ENCODE peak calls at places on chromosome 11, in nine cellular contexts. One of them, this sample, is unnamed.

GRCh38 chr11:8814923-8815240 is 96.1 kb upstream of the AKIP1 start:
- DNase-seq in heart left ventricle: no peak
- DNase-seq in fibroblast of lung: peak
- DNase-seq in ascending aorta: no peak
- DNase-seq in kidney epithelial cell: no peak
- DNase-seq in AG04450: no peak
- DNase-seq in AG09309: no peak
- DNase-seq in fibroblast of mammary gland: no peak
- DNase-seq in IMR-90: no peak
- DNase-seq in this sample: peak

GRCh38 chr11:9073826-9074225 is 17.6 kb downstream of the SCUBE2 start:
- DNase-seq in heart left ventricle: no peak
- DNase-seq in fibroblast of lung: no peak
- DNase-seq in ascending aorta: no peak
- DNase-seq in kidney epithelial cell: no peak
- DNase-seq in AG04450: no peak
- DNase-seq in AG09309: no peak
- DNase-seq in fibroblast of mammary gland: no peak
- DNase-seq in IMR-90: no peak
- DNase-seq in this sample: peak

GRCh38 chr11:128827494-128827893 is 39.6 kb downstream of the KCNJ1 start:
- DNase-seq in heart left ventricle: no peak
- DNase-seq in fibroblast of lung: no peak
- DNase-seq in ascending aorta: no peak
- DNase-seq in kidney epithelial cell: no peak
- DNase-seq in AG04450: no peak
- DNase-seq in AG09309: no peak
- DNase-seq in fibroblast of mammary gland: no peak
- DNase-seq in IMR-90: no peak
- DNase-seq in this sample: no peak

GRCh38 chr11:5509803-5510202 is at the start of gene UBQLN3:
- DNase-seq in heart left ventricle: no peak
- DNase-seq in fibroblast of lung: no peak
- DNase-seq in ascending aorta: no peak
- DNase-seq in kidney epithelial cell: no peak
- DNase-seq in AG04450: no peak
- DNase-seq in AG09309: no peak
- DNase-seq in fibroblast of mammary gland: no peak
- DNase-seq in IMR-90: no peak
- DNase-seq in this sample: no peak

GRCh38 chr11:67357831-67358555 is 4.6 kb upstream of the POLD4 start:
- DNase-seq in heart left ventricle: no peak
- DNase-seq in fibroblast of lung: peak
- DNase-seq in ascending aorta: no peak
- DNase-seq in kidney epithelial cell: no peak
- DNase-seq in AG04450: no peak
- DNase-seq in AG09309: no peak
- DNase-seq in fibroblast of mammary gland: peak
- DNase-seq in IMR-90: peak
- DNase-seq in this sample: peak

GRCh38 chr11:61539958-61540357 is 31.4 kb downstream of the LRRC10B start:
- DNase-seq in heart left ventricle: no peak
- DNase-seq in fibroblast of lung: no peak
- DNase-seq in ascending aorta: no peak
- DNase-seq in kidney epithelial cell: no peak
- DNase-seq in AG04450: no peak
- DNase-seq in AG09309: no peak
- DNase-seq in fibroblast of mammary gland: no peak
- DNase-seq in IMR-90: no peak
- DNase-seq in this sample: no peak

GRCh38 chr11:119254239-119254638 is 48.1 kb downstream of the CBL start:
- DNase-seq in heart left ventricle: no peak
- DNase-seq in fibroblast of lung: no peak
- DNase-seq in ascending aorta: no peak
- DNase-seq in kidney epithelial cell: no peak
- DNase-seq in AG04450: no peak
- DNase-seq in AG09309: no peak
- DNase-seq in fibroblast of mammary gland: no peak
- DNase-seq in IMR-90: no peak
- DNase-seq in this sample: no peak

GRCh38 chr11:70126494-70126893 is 48.4 kb downstream of the ANO1 start:
- DNase-seq in heart left ventricle: no peak
- DNase-seq in fibroblast of lung: no peak
- DNase-seq in ascending aorta: no peak
- DNase-seq in kidney epithelial cell: no peak
- DNase-seq in AG04450: no peak
- DNase-seq in AG09309: no peak
- DNase-seq in fibroblast of mammary gland: no peak
- DNase-seq in IMR-90: no peak
- DNase-seq in this sample: no peak

GRCh38 chr11:79422866-79423265 is 18.0 kb downstream of the TENM4 start:
- DNase-seq in heart left ventricle: no peak
- DNase-seq in fibroblast of lung: no peak
- DNase-seq in ascending aorta: no peak
- DNase-seq in kidney epithelial cell: no peak
- DNase-seq in AG04450: no peak
- DNase-seq in AG09309: no peak
- DNase-seq in fibroblast of mammary gland: no peak
- DNase-seq in IMR-90: no peak
- DNase-seq in this sample: no peak

GRCh38 chr11:128491195-128491936 is 96.0 kb downstream of the ETS1 start:
- DNase-seq in heart left ventricle: no peak
- DNase-seq in fibroblast of lung: no peak
- DNase-seq in ascending aorta: no peak
- DNase-seq in kidney epithelial cell: no peak
- DNase-seq in AG04450: no peak
- DNase-seq in AG09309: no peak
- DNase-seq in fibroblast of mammary gland: no peak
- DNase-seq in IMR-90: no peak
- DNase-seq in this sample: no peak

GRCh38 chr11:32438883-32439487 is 3.6 kb upstream of the WT1 start:
- DNase-seq in heart left ventricle: no peak
- DNase-seq in fibroblast of lung: no peak
- DNase-seq in ascending aorta: no peak
- DNase-seq in kidney epithelial cell: no peak
- DNase-seq in AG04450: no peak
- DNase-seq in AG09309: no peak
- DNase-seq in fibroblast of mammary gland: no peak
- DNase-seq in IMR-90: no peak
- DNase-seq in this sample: no peak

GRCh38 chr11:68763181-68763721 is 11.9 kb upstream of the TESMIN start:
- DNase-seq in heart left ventricle: no peak
- DNase-seq in fibroblast of lung: no peak
- DNase-seq in ascending aorta: no peak
- DNase-seq in kidney epithelial cell: no peak
- DNase-seq in AG04450: no peak
- DNase-seq in AG09309: no peak
- DNase-seq in fibroblast of mammary gland: no peak
- DNase-seq in IMR-90: no peak
- DNase-seq in this sample: no peak

GRCh38 chr11:58613228-58613627 is 9.2 kb upstream of the CNTF start:
- DNase-seq in heart left ventricle: no peak
- DNase-seq in fibroblast of lung: no peak
- DNase-seq in ascending aorta: no peak
- DNase-seq in kidney epithelial cell: no peak
- DNase-seq in AG04450: no peak
- DNase-seq in AG09309: no peak
- DNase-seq in fibroblast of mammary gland: no peak
- DNase-seq in IMR-90: no peak
- DNase-seq in this sample: no peak

GRCh38 chr11:10515418-10515817 is 25.6 kb downstream of the RNF141 start:
- DNase-seq in heart left ventricle: no peak
- DNase-seq in fibroblast of lung: no peak
- DNase-seq in ascending aorta: no peak
- DNase-seq in kidney epithelial cell: no peak
- DNase-seq in AG04450: no peak
- DNase-seq in AG09309: no peak
- DNase-seq in fibroblast of mammary gland: no peak
- DNase-seq in IMR-90: no peak
- DNase-seq in this sample: no peak

GRCh38 chr11:19422257-19422656 is 181.5 kb upstream of the E2F8 start:
- DNase-seq in heart left ventricle: no peak
- DNase-seq in fibroblast of lung: no peak
- DNase-seq in ascending aorta: no peak
- DNase-seq in kidney epithelial cell: no peak
- DNase-seq in AG04450: no peak
- DNase-seq in AG09309: no peak
- DNase-seq in fibroblast of mammary gland: no peak
- DNase-seq in IMR-90: no peak
- DNase-seq in this sample: no peak

GRCh38 chr11:19419021-19419750 is 178.4 kb upstream of the E2F8 start:
- DNase-seq in heart left ventricle: no peak
- DNase-seq in fibroblast of lung: peak
- DNase-seq in ascending aorta: no peak
- DNase-seq in kidney epithelial cell: no peak
- DNase-seq in AG04450: peak
- DNase-seq in AG09309: no peak
- DNase-seq in fibroblast of mammary gland: peak
- DNase-seq in IMR-90: peak
- DNase-seq in this sample: peak

GRCh38 chr11:19418221-19418620 is 177.5 kb upstream of the E2F8 start:
- DNase-seq in heart left ventricle: no peak
- DNase-seq in fibroblast of lung: no peak
- DNase-seq in ascending aorta: no peak
- DNase-seq in kidney epithelial cell: no peak
- DNase-seq in AG04450: no peak
- DNase-seq in AG09309: no peak
- DNase-seq in fibroblast of mammary gland: no peak
- DNase-seq in IMR-90: no peak
- DNase-seq in this sample: no peak

GRCh38 chr11:19421134-19421533 is 180.4 kb upstream of the E2F8 start:
- DNase-seq in heart left ventricle: no peak
- DNase-seq in fibroblast of lung: no peak
- DNase-seq in ascending aorta: no peak
- DNase-seq in kidney epithelial cell: no peak
- DNase-seq in AG04450: no peak
- DNase-seq in AG09309: no peak
- DNase-seq in fibroblast of mammary gland: no peak
- DNase-seq in IMR-90: no peak
- DNase-seq in this sample: no peak

DNA sequence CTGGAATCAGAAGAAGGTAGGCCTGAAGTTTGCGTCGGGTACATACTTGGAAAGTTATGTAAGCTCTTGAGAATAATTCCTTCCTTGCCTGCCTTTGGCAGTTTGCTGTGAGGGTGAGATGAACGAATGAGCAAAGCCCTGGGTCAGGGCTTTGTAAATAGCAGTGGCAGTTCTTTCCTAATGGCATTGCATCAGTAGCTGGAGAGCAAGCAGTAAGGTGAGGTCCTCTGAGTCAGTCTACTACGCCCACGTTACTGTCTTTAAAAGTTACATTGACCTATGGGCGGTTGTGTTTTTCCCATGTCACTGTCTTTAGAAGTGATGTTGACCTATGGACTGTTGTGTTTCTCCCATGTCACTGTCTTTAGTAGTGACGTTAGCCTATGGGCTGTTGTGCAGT is 179.1 kb upstream of the E2F8 start:
- DNase-seq in heart left ventricle: no peak
- DNase-seq in fibroblast of lung: peak
- DNase-seq in ascending aorta: no peak
- DNase-seq in kidney epithelial cell: no peak
- DNase-seq in AG04450: no peak
- DNase-seq in AG09309: no peak
- DNase-seq in fibroblast of mammary gland: peak
- DNase-seq in IMR-90: peak
- DNase-seq in this sample: peak
- H3K4me3 ChIP-seq in heart left ventricle: no peak
- H3K4me3 ChIP-seq in fibroblast of lung: peak
- H3K4me3 ChIP-seq in ascending aorta: no peak
- H3K4me3 ChIP-seq in kidney epithelial cell: no peak
- H3K4me3 ChIP-seq in AG04450: peak
- H3K4me3 ChIP-seq in AG09309: no peak
- H3K4me3 ChIP-seq in fibroblast of mammary gland: no peak
- H3K4me3 ChIP-seq in IMR-90: peak
- H3K4me3 ChIP-seq in this sample: peak

GRCh38 chr11:63763506-63764200 is 4.9 kb downstream of the ZFTA start:
- DNase-seq in heart left ventricle: peak
- DNase-seq in fibroblast of lung: no peak
- DNase-seq in ascending aorta: no peak
- DNase-seq in kidney epithelial cell: no peak
- DNase-seq in AG04450: no peak
- DNase-seq in AG09309: no peak
- DNase-seq in fibroblast of mammary gland: peak
- DNase-seq in IMR-90: no peak
- DNase-seq in this sample: no peak

GRCh38 chr11:63761173-63761572 is 7.4 kb downstream of the ZFTA start:
- DNase-seq in heart left ventricle: no peak
- DNase-seq in fibroblast of lung: no peak
- DNase-seq in ascending aorta: no peak
- DNase-seq in kidney epithelial cell: no peak
- DNase-seq in AG04450: no peak
- DNase-seq in AG09309: no peak
- DNase-seq in fibroblast of mammary gland: no peak
- DNase-seq in IMR-90: no peak
- DNase-seq in this sample: no peak

GRCh38 chr11:63764201-63764711 is 4.3 kb downstream of the ZFTA start:
- DNase-seq in heart left ventricle: peak
- DNase-seq in fibroblast of lung: no peak
- DNase-seq in ascending aorta: no peak
- DNase-seq in kidney epithelial cell: no peak
- DNase-seq in AG04450: no peak
- DNase-seq in AG09309: no peak
- DNase-seq in fibroblast of mammary gland: no peak
- DNase-seq in IMR-90: no peak
- DNase-seq in this sample: no peak

GRCh38 chr11:63761870-63762661 is 6.5 kb downstream of the ZFTA start:
- DNase-seq in heart left ventricle: peak
- DNase-seq in fibroblast of lung: no peak
- DNase-seq in ascending aorta: no peak
- DNase-seq in kidney epithelial cell: no peak
- DNase-seq in AG04450: no peak
- DNase-seq in AG09309: no peak
- DNase-seq in fibroblast of mammary gland: no peak
- DNase-seq in IMR-90: no peak
- DNase-seq in this sample: no peak

GRCh38 chr11:63762662-63763505 is 5.7 kb downstream of the ZFTA start:
- DNase-seq in heart left ventricle: peak
- DNase-seq in fibroblast of lung: peak
- DNase-seq in ascending aorta: peak
- DNase-seq in kidney epithelial cell: no peak
- DNase-seq in AG04450: no peak
- DNase-seq in AG09309: no peak
- DNase-seq in fibroblast of mammary gland: peak
- DNase-seq in IMR-90: no peak
- DNase-seq in this sample: peak
- TF ChIP-seq CTCF in heart left ventricle: no peak
- TF ChIP-seq CTCF in fibroblast of lung: no peak
- TF ChIP-seq CTCF in ascending aorta: no peak
- TF ChIP-seq CTCF in kidney epithelial cell: no peak
- TF ChIP-seq CTCF in AG04450: no peak
- TF ChIP-seq CTCF in AG09309: no peak
- TF ChIP-seq CTCF in fibroblast of mammary gland: no peak
- TF ChIP-seq CTCF in IMR-90: no peak
- TF ChIP-seq CTCF in this sample: no peak

GRCh38 chr11:75347781-75348613 is 3.5 kb downstream of the ARRB1 start:
- DNase-seq in heart left ventricle: no peak
- DNase-seq in fibroblast of lung: peak
- DNase-seq in ascending aorta: no peak
- DNase-seq in kidney epithelial cell: no peak
- DNase-seq in AG04450: peak
- DNase-seq in AG09309: peak
- DNase-seq in fibroblast of mammary gland: peak
- DNase-seq in IMR-90: peak
- DNase-seq in this sample: peak
- H3K4me3 ChIP-seq in heart left ventricle: no peak
- H3K4me3 ChIP-seq in fibroblast of lung: no peak
- H3K4me3 ChIP-seq in ascending aorta: no peak
- H3K4me3 ChIP-seq in kidney epithelial cell: no peak
- H3K4me3 ChIP-seq in AG04450: peak
- H3K4me3 ChIP-seq in AG09309: no peak
- H3K4me3 ChIP-seq in fibroblast of mammary gland: no peak
- H3K4me3 ChIP-seq in IMR-90: no peak
- H3K4me3 ChIP-seq in this sample: no peak

GRCh38 chr11:450809-451451 is 851 bp downstream of the PTDSS2 start:
- DNase-seq in heart left ventricle: peak
- DNase-seq in fibroblast of lung: peak
- DNase-seq in ascending aorta: peak
- DNase-seq in kidney epithelial cell: peak
- DNase-seq in AG04450: no peak
- DNase-seq in AG09309: no peak
- DNase-seq in fibroblast of mammary gland: peak
- DNase-seq in IMR-90: peak
- DNase-seq in this sample: peak
- TF ChIP-seq CTCF in heart left ventricle: no peak
- TF ChIP-seq CTCF in fibroblast of lung: no peak
- TF ChIP-seq CTCF in ascending aorta: no peak
- TF ChIP-seq CTCF in kidney epithelial cell: peak
- TF ChIP-seq CTCF in AG04450: peak
- TF ChIP-seq CTCF in AG09309: peak
- TF ChIP-seq CTCF in fibroblast of mammary gland: peak
- TF ChIP-seq CTCF in IMR-90: peak
- TF ChIP-seq CTCF in this sample: peak